ENCODE peak calls at places on chromosomes 11 and 22, in ten cellular contexts. E is stomach, N is esophagus muscularis mucosa, Y is breast epithelium, Z is adrenal gland, C is A549, F is HCT116, V is gastrocnemius medialis, J is body of pancreas, L is tibial nerve. G is an unnamed sample.

GRCh38 chr11:59216654-59217640 is 4.2 kb upstream of the MPEG1 start:
- DNase-seq in V (peak; percentile 23), F (no peak), J (peak; percentile 26), Z (no peak), N (no peak), E (peak; percentile 40), Y (no peak), L (peak; percentile 89), C (no peak), G (no peak)

GRCh38 chr11:125464671-125465070 is 31.4 kb downstream of the FEZ1 start:
- DNase-seq in V (no peak), Y (no peak), J (no peak), E (no peak), L (no peak), Z (no peak), C (no peak), N (no peak), F (no peak), G (no peak)

GRCh38 chr11:68116126-68116525 is 5.1 kb downstream of the CHKA start:
- DNase-seq in E (no peak), Y (peak; percentile 9), L (no peak), C (no peak), V (no peak), J (no peak), N (no peak), Z (no peak), F (no peak), G (no peak)

GRCh38 chr11:96238563-96239166 is 104.3 kb downstream of the MAML2 start:
- DNase-seq in C (no peak), L (no peak), E (no peak), J (no peak), V (no peak), Z (no peak), F (no peak), Y (no peak), N (no peak), G (no peak)

GRCh38 chr22:23815781-23816551 is 22.8 kb downstream of the DERL3 start:
- DNase-seq in F (no peak), E (no peak), V (peak; percentile 36), J (no peak), N (no peak), Y (no peak), Z (no peak), C (no peak), L (no peak), G (no peak)

GRCh38 chr11:92423635-92424034 is 199.0 kb downstream of the FAT3 start:
- DNase-seq in N (no peak), F (no peak), Y (no peak), L (no peak), V (no peak), E (no peak), Z (no peak), J (no peak), C (no peak), G (no peak)

GRCh38 chr22:21896951-21897513 is 29.6 kb upstream of the MAPK1 start:
- DNase-seq in V (no peak), L (no peak), Z (no peak), N (no peak), C (no peak), F (no peak), J (no peak), Y (peak; percentile 5), E (no peak), G (no peak)

GRCh38 chr11:63985812-63986155 is 454 bp upstream of the OTUB1 start:
- DNase-seq in L (no peak), F (no peak), N (no peak), J (no peak), Y (no peak), C (no peak), V (no peak), Z (no peak), E (no peak), G (no peak)

GRCh38 chr11:128555606-128556005 is 31.8 kb downstream of the ETS1 start:
- DNase-seq in V (no peak), N (no peak), Y (no peak), L (no peak), E (no peak), C (no peak), Z (no peak), F (peak; percentile 13), J (no peak), G (no peak)

GRCh38 chr11:9280655-9281301 is 15.6 kb upstream of the DENND5A start:
- DNase-seq in Z (no peak), J (peak; percentile 35), L (no peak), N (no peak), V (no peak), Y (no peak), E (peak; percentile 57), F (no peak), C (no peak), G (no peak)

GRCh38 chr11:65107751-65108468 is 3.8 kb upstream of the TM7SF2 start:
- DNase-seq in C (no peak), V (no peak), L (no peak), F (no peak), J (no peak), N (no peak), E (no peak), Y (no peak), Z (peak; percentile 25), G (no peak)

GRCh38 chr22:45603631-45604030 is 68.0 kb upstream of the ATXN10 start:
- DNase-seq in L (no peak), C (no peak), N (no peak), J (no peak), E (no peak), Y (no peak), F (no peak), Z (no peak), V (no peak), G (no peak)

GRCh38 chr11:16738198-16738948 is at the start of gene C11orf58:
- DNase-seq in Z (peak; percentile 97), F (peak; percentile 92), E (peak; percentile 96), C (peak; percentile 90), Y (peak; percentile 98), V (peak; percentile 94), N (peak; percentile 98), L (peak; percentile 97), J (peak; percentile 96), G (peak; percentile 82)

GRCh38 chr11:47797633-47798032 is 30.5 kb upstream of the FNBP4 start:
- DNase-seq in N (no peak), F (no peak), J (no peak), Y (no peak), E (no peak), V (no peak), L (no peak), C (no peak), Z (no peak), G (no peak)

GRCh38 chr11:65915101-65915820 is 3.6 kb downstream of the C11orf68 start:
- DNase-seq in J (no peak), C (no peak), Z (no peak), L (no peak), V (no peak), F (no peak), Y (no peak), E (no peak), N (no peak), G (no peak)

GRCh38 chr22:48179571-48180546 is 1417.4 kb downstream of the TBC1D22A start:
- DNase-seq in J (no peak), E (no peak), C (no peak), Z (no peak), L (no peak), N (no peak), V (no peak), Y (no peak), F (no peak), G (no peak)

DNA sequence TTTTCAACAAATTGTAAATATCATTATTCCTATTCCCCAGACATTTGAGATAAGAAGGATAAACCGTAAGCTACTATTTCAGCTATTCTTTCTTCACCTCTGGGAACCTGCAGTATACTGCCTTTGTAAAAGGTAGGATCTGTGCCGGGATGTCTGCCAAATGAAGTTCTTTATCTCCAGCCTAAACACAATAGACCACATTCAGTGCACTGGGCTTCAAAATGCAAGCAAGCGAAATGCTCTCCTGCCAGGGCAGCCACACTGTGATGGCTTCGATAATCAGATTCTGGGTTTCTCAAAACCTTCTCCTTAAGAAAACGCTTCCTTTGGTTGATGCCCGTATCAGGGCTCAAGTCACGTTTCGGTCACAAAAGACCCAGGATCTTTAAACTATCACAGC is 299.5 kb upstream of the B3GAT1 start:
- DNase-seq in J (no peak), L (no peak), F (no peak), V (no peak), Y (no peak), E (no peak), C (no peak), Z (no peak), N (peak; percentile 66), G (no peak)
- H3K27ac ChIP-seq in J (no peak overlapping the region), L (no peak overlapping the region), F (no peak overlapping the region), V (no peak overlapping the region), Y (no peak overlapping the region), E (no peak overlapping the region), C (no peak overlapping the region), Z (no peak overlapping the region), N (no peak overlapping the region), G (no peak overlapping the region)

DNA sequence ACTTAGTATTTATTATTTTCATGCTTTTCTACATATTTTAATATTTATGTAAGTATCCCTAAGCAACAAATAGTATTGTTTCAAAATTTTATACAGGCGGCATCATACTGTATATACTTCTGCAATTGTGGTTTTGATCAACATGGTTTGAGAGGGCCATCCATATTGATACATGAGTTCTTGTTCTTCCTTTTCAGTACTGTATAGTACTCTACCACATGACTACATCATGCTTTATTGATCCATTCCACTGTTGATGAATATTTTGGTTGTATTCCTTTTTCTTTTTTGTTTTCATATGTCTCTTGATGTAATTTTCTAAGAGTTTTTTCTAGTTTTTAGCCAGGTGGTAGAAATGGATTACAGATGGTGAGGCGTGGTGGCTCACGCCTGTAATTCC is 40.1 kb downstream of the SLC35F2 start:
- DNase-seq in V (no peak), Z (no peak), F (no peak), Y (no peak), J (no peak), E (no peak), C (no peak), N (no peak), L (no peak), G (no peak)
- H3K4me1 ChIP-seq in V (no peaks in the 10 kb centered on the region), Z (no peaks in the 10 kb centered on the region), F (peaks cover 36% of the 10 kb centered on the region), Y (no peaks in the 10 kb centered on the region), J (no peaks in the 10 kb centered on the region), E (no peaks in the 10 kb centered on the region), C (no peaks in the 10 kb centered on the region), N (no peaks in the 10 kb centered on the region), L (no peaks in the 10 kb centered on the region), G (no peaks in the 10 kb centered on the region)

GRCh38 chr11:33039274-33040126 is at the start of gene TCP11L1:
- DNase-seq in L (peak; percentile 88), J (peak; percentile 93), F (peak; percentile 78), E (peak; percentile 73), C (peak; percentile 70), N (peak; percentile 97), Y (peak; percentile 90), Z (peak; percentile 92), V (peak; percentile 83), G (peak; percentile 84)
- TF ChIP-seq POLR2A in L (peak; percentile 75), J (peak; percentile 55), F (peak; percentile 23), E (no peak), C (peak; percentile 52), N (no peak), Y (peak; percentile 46), Z (peak; percentile 69), V (peak; percentile 64), G (peak; percentile 77)

DNA sequence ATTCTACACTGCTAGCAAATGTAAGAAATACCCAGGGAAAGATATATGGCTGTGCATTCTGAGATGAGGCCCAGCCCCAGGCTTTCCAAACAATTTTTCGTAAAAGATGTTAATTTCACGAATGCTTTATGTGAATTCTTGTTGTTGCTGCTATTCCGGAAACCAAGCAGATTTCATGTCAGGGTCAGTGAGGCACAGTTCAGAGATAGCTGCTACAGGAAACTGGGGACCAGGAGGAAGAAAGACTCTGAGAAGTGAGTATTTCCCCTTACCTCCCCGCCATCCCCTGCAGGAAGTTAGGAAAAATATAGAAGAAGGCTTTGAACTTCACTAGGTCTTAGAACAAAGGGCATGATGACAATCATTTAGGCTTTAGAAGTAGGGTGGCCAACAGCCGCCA is 84.8 kb upstream of the TP53I11 start:
- DNase-seq in F (no peak), V (no peak), Z (no peak), N (no peak), Y (no peak), C (no peak), L (no peak), J (no peak), E (no peak), G (no peak)
- H3K27ac ChIP-seq in F (no peak overlapping the region), V (no peak overlapping the region), Z (no peak overlapping the region), N (no peak overlapping the region), Y (no peak overlapping the region), C (no peak overlapping the region), L (no peak overlapping the region), J (no peak overlapping the region), E (no peak overlapping the region), G (no peak overlapping the region)